ENCODE peak calls at places on chromosomes 16 and 17, in six cellular contexts. L is GM12878, O is K562, R is HepG2, Z is HCT116, P is SK-N-SH. G is an unnamed sample.

GRCh38 chr17:50858486-50859225 is 7.5 kb downstream of the TOB1 start:
- DNase-seq in L (no peak), O (no peak), R (no peak), Z (no peak), P (no peak), G (no peak)

GRCh38 chr17:73956595-73957465 is 246.6 kb upstream of the RPL38 start:
- DNase-seq in L (no peak), O (peak), R (peak), Z (peak), P (peak), G (no peak)

GRCh38 chr17:18028114-18028513 is 10.9 kb downstream of the ATPAF2 start:
- DNase-seq in L (no peak), O (no peak), R (no peak), Z (no peak), P (no peak), G (no peak)

GRCh38 chr17:17561408-17562144 is 29.9 kb downstream of the PEMT start:
- DNase-seq in L (no peak), O (no peak), R (no peak), Z (no peak), P (no peak), G (no peak)

GRCh38 chr17:64152428-64153125 is 22.6 kb upstream of the ERN1 start:
- DNase-seq in L (no peak), O (peak), R (no peak), Z (no peak), P (peak), G (no peak)

GRCh38 chr17:57138956-57139576 is 54.0 kb downstream of the AKAP1 start:
- DNase-seq in L (no peak), O (no peak), R (no peak), Z (no peak), P (no peak), G (no peak)

GRCh38 chr17:63423251-63423950 is 22.7 kb downstream of the CYB561 start:
- DNase-seq in L (no peak), O (no peak), R (no peak), Z (no peak), P (no peak), G (no peak)

GRCh38 chr16:23803591-23804123 is 32.1 kb upstream of the PRKCB start:
- DNase-seq in L (no peak), O (peak), R (peak), Z (peak), P (peak), G (peak)

GRCh38 chr17:47717261-47717697 is 15.8 kb upstream of the TBX21 start:
- DNase-seq in L (no peak), O (peak), R (no peak), Z (no peak), P (peak), G (no peak)

GRCh38 chr17:22310717-22311686 is 618.7 kb downstream of the KCNJ18 start:
- DNase-seq in L (no peak), O (peak), R (peak), Z (no peak), P (no peak), G (no peak)
- TF ChIP-seq SIN3A in L (no peak), O (no peak), R (no peak), Z (no peak), P (no peak), G (no peak)

DNA sequence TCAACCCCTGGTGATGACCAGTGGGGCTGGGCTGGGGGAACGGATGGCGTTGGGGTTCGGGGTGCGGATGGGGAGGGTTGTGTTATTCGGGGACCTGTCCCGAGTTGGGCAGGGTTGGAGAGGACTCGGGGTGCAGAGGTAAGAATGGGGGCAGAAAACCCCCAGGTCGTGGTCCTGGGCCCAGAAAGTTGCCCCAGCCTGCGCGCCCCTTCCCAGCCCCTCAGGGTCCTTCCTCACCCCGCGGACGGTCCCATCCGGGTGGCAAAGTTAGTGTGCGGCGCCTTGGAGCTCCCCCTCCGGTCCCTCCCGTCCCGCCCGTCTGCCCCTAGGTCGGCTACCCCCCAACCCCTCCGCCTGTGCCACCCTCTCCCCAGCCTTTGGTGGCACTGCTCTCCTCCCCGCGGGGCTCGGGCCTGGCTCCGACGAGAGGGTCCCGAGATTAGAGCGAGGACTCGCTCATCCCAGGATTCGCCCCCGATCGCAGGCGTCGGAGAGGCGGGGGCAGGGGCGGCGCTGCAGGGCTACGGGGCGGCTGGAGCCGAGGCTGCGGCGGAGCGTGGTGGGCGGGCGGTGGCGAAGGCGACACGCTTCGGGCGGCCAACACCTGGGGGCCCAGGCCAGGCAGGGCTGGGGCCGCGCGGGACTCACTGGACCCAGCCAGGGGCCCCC is 1.1 kb downstream of the MGAT5B start:
- DNase-seq in L (no peak), O (no peak), R (no peak), Z (no peak), P (peak), G (no peak)
- H3K4me3 ChIP-seq in L (no peak), O (no peak), R (no peak), Z (peak), P (peak), G (peak)

GRCh38 chr16:11794447-11794846 is 2.6 kb downstream of the ZC3H7A start:
- DNase-seq in L (no peak), O (no peak), R (no peak), Z (no peak), P (no peak), G (no peak)
- TF ChIP-seq REST in L (no peak), O (no peak), R (no peak), Z (no peak), P (no peak), G (no peak)

GRCh38 chr17:27322026-27322425 is 28.1 kb downstream of the WSB1 start:
- DNase-seq in L (no peak), O (no peak), R (no peak), Z (no peak), P (no peak), G (no peak)

GRCh38 chr17:27324940-27325339 is 31.0 kb downstream of the WSB1 start:
- DNase-seq in L (no peak), O (no peak), R (no peak), Z (no peak), P (no peak), G (no peak)

GRCh38 chr17:27321372-27321771 is 27.5 kb downstream of the WSB1 start:
- DNase-seq in L (no peak), O (no peak), R (no peak), Z (no peak), P (no peak), G (no peak)

GRCh38 chr17:27322690-27323508 is 29.0 kb downstream of the WSB1 start:
- DNase-seq in L (no peak), O (no peak), R (no peak), Z (no peak), P (no peak), G (no peak)

GRCh38 chr17:27323538-27324212 is 29.8 kb downstream of the WSB1 start:
- DNase-seq in L (no peak), O (peak), R (peak), Z (no peak), P (no peak), G (no peak)
- TF ChIP-seq SIN3A in L (no peak), O (no peak), R (no peak), Z (no peak), P (no peak), G (no peak)

DNA sequence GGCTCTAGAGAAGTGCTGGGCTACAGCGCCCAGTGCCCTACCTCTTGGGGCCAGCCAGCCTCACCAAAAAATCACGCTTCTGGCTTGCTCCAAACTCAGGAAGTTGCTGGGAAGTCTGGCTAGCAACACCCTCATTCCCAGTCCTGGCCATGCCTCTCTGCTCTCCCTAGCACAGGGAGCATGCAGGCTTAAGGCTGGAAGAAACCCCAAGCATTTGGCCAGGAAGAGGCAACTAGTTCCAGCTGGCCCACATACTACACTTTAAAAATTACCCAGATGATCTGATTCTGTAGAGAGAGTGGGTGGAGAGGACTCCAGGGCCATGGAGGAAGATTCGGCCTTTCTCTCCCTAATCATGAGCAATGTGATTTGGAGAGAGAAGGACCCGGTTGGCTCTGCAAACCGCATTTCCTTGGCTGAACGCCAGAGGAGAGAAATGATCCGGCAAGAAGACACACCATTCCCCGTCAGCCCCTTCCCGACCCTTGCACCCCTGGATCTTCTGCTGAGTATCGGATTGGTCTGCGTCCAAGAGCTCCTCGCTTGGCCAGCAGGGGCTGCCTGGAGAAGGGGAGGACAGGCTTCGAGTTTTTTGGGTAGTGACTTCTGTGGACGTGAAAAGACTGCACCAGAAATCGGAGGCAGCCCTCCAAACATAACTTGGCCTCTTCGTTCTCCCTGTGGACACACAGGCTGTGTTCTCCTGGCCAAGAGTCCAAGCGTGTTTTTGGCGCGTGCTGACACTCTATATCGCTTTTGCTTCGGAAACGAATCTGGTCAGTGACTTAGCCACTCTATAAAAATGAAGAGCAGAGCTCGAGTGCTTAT is 406.3 kb downstream of the WWOX start:
- DNase-seq in L (no peak), O (no peak), R (peak), Z (no peak), P (no peak), G (no peak)
- H3K4me3 ChIP-seq in L (no peak), O (no peak), R (peak), Z (no peak), P (no peak), G (no peak)

DNA sequence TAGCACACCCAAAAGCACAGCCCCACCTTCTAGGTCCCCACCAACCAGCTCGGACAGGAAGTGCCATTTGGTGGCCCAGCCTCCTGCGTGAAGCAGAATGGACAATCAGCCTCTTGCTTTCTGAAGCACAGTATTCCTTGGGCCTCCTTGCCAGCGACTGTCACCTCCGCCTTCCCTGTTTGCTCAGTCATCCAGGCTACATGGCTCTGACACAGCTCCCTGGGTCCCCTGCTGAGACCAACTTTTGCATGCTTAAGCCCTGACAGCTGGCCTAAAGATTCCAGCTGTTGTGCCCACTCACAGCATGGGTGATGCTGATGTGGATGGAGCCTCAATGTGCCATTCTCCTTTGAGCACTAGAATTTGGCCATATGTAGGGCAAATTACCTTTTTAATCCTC is 4.5 kb upstream of the CACNG5 start:
- DNase-seq in L (no peak), O (no peak), R (no peak), Z (no peak), P (no peak), G (no peak)
- TF ChIP-seq REST in L (no peak), O (no peak), R (no peak), Z (no peak), P (no peak), G (no peak)

GRCh38 chr16:25051446-25052160 is 36.4 kb upstream of the ARHGAP17 start:
- DNase-seq in L (no peak), O (no peak), R (no peak), Z (no peak), P (no peak), G (no peak)
- TF ChIP-seq SIN3A in L (no peak), O (no peak), R (no peak), Z (no peak), P (no peak), G (no peak)

GRCh38 chr17:59829217-59830006 is 63.3 kb downstream of the TUBD1 start:
- DNase-seq in L (peak), O (peak), R (peak), Z (peak), P (peak), G (peak)
- H3K4me3 ChIP-seq in L (peak), O (peak), R (no peak), Z (peak), P (peak), G (no peak)

DNA sequence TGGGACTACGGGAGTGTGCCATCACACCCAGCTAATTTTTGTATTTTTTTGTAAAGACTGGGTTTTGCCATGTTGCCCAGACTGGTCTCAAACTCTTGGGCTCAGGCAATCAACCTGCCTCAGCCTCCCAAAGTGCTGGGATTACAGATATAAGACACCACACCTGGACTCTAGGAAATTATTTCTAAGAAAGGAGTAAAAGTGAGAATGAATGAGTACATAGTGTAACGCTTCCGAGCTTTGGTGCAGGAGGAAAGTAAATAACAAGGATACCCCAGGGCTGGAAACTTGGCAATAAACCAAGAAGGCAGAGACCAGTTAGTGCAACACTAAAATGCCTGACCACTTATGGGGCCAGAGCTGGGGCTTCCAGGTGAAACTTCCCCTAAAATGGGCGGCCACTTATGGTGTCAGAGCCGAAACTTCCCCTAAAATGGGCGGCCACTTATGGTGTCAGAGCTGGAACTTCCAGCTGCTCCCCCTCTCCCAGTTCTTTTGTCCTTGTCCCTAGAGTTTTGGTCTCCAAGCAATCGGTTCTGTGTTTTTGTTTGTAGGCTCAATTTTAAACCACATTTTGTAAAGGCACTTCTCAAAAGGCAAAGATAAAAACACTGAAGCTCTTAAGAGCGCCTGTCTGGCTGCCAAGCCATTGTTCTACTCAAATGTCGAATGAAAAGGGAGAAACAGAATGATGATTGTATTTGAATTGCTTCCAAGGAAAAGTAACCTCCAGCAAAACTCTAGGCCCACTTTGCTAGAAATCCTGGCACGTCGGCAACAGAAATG is 64.0 kb downstream of the NXN start:
- DNase-seq in L (no peak), O (no peak), R (no peak), Z (no peak), P (no peak), G (no peak)
- TF ChIP-seq REST in L (no peak), O (no peak), R (no peak), Z (no peak), P (no peak), G (no peak)

GRCh38 chr16:85633888-85634287 is 20.8 kb downstream of the GSE1 start:
- DNase-seq in L (no peak), O (no peak), R (no peak), Z (no peak), P (no peak), G (no peak)

GRCh38 chr16:85634747-85635544 is 21.8 kb downstream of the GSE1 start:
- DNase-seq in L (no peak), O (no peak), R (no peak), Z (no peak), P (peak), G (no peak)

GRCh38 chr16:85636234-85636812 is 23.2 kb downstream of the GSE1 start:
- DNase-seq in L (no peak), O (no peak), R (no peak), Z (no peak), P (no peak), G (no peak)

GRCh38 chr16:85637061-85637807 is 24.1 kb downstream of the GSE1 start:
- DNase-seq in L (no peak), O (no peak), R (no peak), Z (no peak), P (no peak), G (no peak)

DNA sequence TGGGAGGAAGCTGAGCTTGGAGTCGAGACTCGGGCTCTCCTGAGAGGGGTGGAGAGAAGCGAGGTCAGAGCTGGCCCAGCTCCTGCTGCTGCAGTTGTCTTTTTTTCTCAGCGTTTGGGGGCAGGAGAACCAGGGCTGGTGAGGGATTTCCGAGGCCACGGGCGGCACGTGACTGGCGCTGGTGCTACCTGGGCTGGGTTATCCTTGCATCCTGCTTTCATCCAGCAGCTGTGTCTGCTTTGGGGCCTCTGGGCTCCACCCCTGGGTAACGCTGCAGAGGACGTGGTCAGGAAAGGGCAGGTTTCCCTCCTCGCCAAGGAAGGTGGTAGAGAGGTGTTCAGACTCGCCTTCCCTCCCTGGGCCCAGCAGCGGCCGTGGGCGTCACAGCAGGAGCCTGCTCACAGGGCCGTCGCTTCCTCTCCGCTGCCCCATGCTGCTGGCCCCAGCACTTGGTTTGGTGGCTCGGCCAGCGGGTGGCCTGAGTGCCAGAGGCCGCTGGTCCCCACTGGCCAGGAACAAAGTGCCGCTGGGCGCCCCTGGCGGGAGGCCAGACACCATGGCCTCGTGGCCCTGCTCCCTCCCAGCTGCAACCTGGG is 22.5 kb downstream of the GSE1 start:
- DNase-seq in L (no peak), O (no peak), R (no peak), Z (no peak), P (peak), G (no peak)
- TF ChIP-seq SIN3A in L (no peak), O (no peak), R (no peak), Z (no peak), P (no peak), G (no peak)

G was measured in Panc1.